ENCODE peak calls at places on chromosomes 12 and 14, in six cellular contexts. One of them, this sample, is unnamed.

GRCh38 chr14:68514611-68515194 is 278.2 kb downstream of the ZFP36L1 start:
- DNase-seq in K562: no peak
- DNase-seq in ovary: no peak
- DNase-seq in A549: no peak
- DNase-seq in stomach: no peak
- DNase-seq in HepG2: no peak
- DNase-seq in this sample: no peak

GRCh38 chr12:83826112-83826511 is 1086.5 kb downstream of the SLC6A15 start:
- DNase-seq in K562: peak
- DNase-seq in ovary: no peak
- DNase-seq in A549: no peak
- DNase-seq in stomach: peak
- DNase-seq in HepG2: no peak
- DNase-seq in this sample: no peak

GRCh38 chr14:93729993-93730392 is 58.3 kb downstream of the PRIMA1 start:
- DNase-seq in K562: no peak
- DNase-seq in ovary: no peak
- DNase-seq in A549: no peak
- DNase-seq in stomach: no peak
- DNase-seq in HepG2: no peak
- DNase-seq in this sample: no peak

GRCh38 chr12:126069549-126070165 is 1004.4 kb downstream of the AACS start:
- DNase-seq in K562: peak
- DNase-seq in ovary: no peak
- DNase-seq in A549: peak
- DNase-seq in stomach: peak
- DNase-seq in HepG2: peak
- DNase-seq in this sample: no peak

GRCh38 chr14:95452176-95452889 is 64.1 kb downstream of the SYNE3 start:
- DNase-seq in K562: peak
- DNase-seq in ovary: no peak
- DNase-seq in A549: peak
- DNase-seq in stomach: no peak
- DNase-seq in HepG2: peak
- DNase-seq in this sample: no peak

GRCh38 chr14:90103808-90104207 is 42.0 kb downstream of the KCNK13 start:
- DNase-seq in K562: no peak
- DNase-seq in ovary: no peak
- DNase-seq in A549: no peak
- DNase-seq in stomach: no peak
- DNase-seq in HepG2: no peak
- DNase-seq in this sample: no peak

GRCh38 chr12:109716092-109716479 is 2.5 kb downstream of the FAM222A start:
- DNase-seq in K562: peak
- DNase-seq in ovary: peak
- DNase-seq in A549: no peak
- DNase-seq in stomach: no peak
- DNase-seq in HepG2: no peak
- DNase-seq in this sample: no peak

GRCh38 chr14:91834571-91834970 is 32.8 kb downstream of the TC2N start:
- DNase-seq in K562: no peak
- DNase-seq in ovary: no peak
- DNase-seq in A549: no peak
- DNase-seq in stomach: no peak
- DNase-seq in HepG2: no peak
- DNase-seq in this sample: no peak

GRCh38 chr12:54526800-54527630 is 22.4 kb upstream of the PDE1B start:
- DNase-seq in K562: peak
- DNase-seq in ovary: no peak
- DNase-seq in A549: no peak
- DNase-seq in stomach: peak
- DNase-seq in HepG2: peak
- DNase-seq in this sample: no peak

GRCh38 chr12:7265251-7265650 is 38.6 kb upstream of the ACSM4 start:
- DNase-seq in K562: no peak
- DNase-seq in ovary: no peak
- DNase-seq in A549: no peak
- DNase-seq in stomach: no peak
- DNase-seq in HepG2: no peak
- DNase-seq in this sample: no peak

GRCh38 chr12:16136206-16136605 is 141.3 kb downstream of the SLC15A5 start:
- DNase-seq in K562: no peak
- DNase-seq in ovary: no peak
- DNase-seq in A549: no peak
- DNase-seq in stomach: no peak
- DNase-seq in HepG2: no peak
- DNase-seq in this sample: no peak

GRCh38 chr12:110619534-110619953 is 5.6 kb downstream of the TCTN1 start:
- DNase-seq in K562: no peak
- DNase-seq in ovary: no peak
- DNase-seq in A549: no peak
- DNase-seq in stomach: no peak
- DNase-seq in HepG2: no peak
- DNase-seq in this sample: no peak

GRCh38 chr14:64733899-64734298 is 29.7 kb downstream of the PLEKHG3 start:
- DNase-seq in K562: no peak
- DNase-seq in ovary: no peak
- DNase-seq in A549: no peak
- DNase-seq in stomach: no peak
- DNase-seq in HepG2: no peak
- DNase-seq in this sample: no peak

GRCh38 chr14:45252356-45253069 is 489 bp downstream of the MIS18BP1 start:
- DNase-seq in K562: peak
- DNase-seq in ovary: no peak
- DNase-seq in A549: no peak
- DNase-seq in stomach: no peak
- DNase-seq in HepG2: no peak
- DNase-seq in this sample: no peak

GRCh38 chr12:34602213-34602940 is 580.1 kb downstream of the ALG10 start:
- DNase-seq in K562: no peak
- DNase-seq in ovary: no peak
- DNase-seq in A549: no peak
- DNase-seq in stomach: no peak
- DNase-seq in HepG2: no peak
- DNase-seq in this sample: peak

GRCh38 chr12:121637231-121637914 is 11.0 kb downstream of the ORAI1 start:
- DNase-seq in K562: no peak
- DNase-seq in ovary: no peak
- DNase-seq in A549: no peak
- DNase-seq in stomach: peak
- DNase-seq in HepG2: no peak
- DNase-seq in this sample: no peak

GRCh38 chr14:93926873-93927571 is at the start of gene FAM181A:
- DNase-seq in K562: no peak
- DNase-seq in ovary: no peak
- DNase-seq in A549: no peak
- DNase-seq in stomach: no peak
- DNase-seq in HepG2: no peak
- DNase-seq in this sample: no peak

GRCh38 chr14:95519699-95520098 is 3.2 kb upstream of the SYNE3 start:
- DNase-seq in K562: no peak
- DNase-seq in ovary: peak
- DNase-seq in A549: no peak
- DNase-seq in stomach: peak
- DNase-seq in HepG2: no peak
- DNase-seq in this sample: peak

GRCh38 chr14:85744573-85744972 is 214.6 kb downstream of the FLRT2 start:
- DNase-seq in K562: no peak
- DNase-seq in ovary: no peak
- DNase-seq in A549: no peak
- DNase-seq in stomach: no peak
- DNase-seq in HepG2: no peak
- DNase-seq in this sample: no peak

GRCh38 chr12:106986135-106986534 is 811 bp downstream of the MTERF2 start:
- DNase-seq in K562: no peak
- DNase-seq in ovary: no peak
- DNase-seq in A549: no peak
- DNase-seq in stomach: no peak
- DNase-seq in HepG2: no peak
- DNase-seq in this sample: no peak

GRCh38 chr12:30617568-30617967 is 78.1 kb downstream of the IPO8 start:
- DNase-seq in K562: no peak
- DNase-seq in ovary: no peak
- DNase-seq in A549: no peak
- DNase-seq in stomach: no peak
- DNase-seq in HepG2: no peak
- DNase-seq in this sample: no peak

GRCh38 chr14:69711065-69711464 is 55.9 kb upstream of the SRSF5 start:
- DNase-seq in K562: no peak
- DNase-seq in ovary: peak
- DNase-seq in A549: no peak
- DNase-seq in stomach: no peak
- DNase-seq in HepG2: no peak
- DNase-seq in this sample: peak

DNA sequence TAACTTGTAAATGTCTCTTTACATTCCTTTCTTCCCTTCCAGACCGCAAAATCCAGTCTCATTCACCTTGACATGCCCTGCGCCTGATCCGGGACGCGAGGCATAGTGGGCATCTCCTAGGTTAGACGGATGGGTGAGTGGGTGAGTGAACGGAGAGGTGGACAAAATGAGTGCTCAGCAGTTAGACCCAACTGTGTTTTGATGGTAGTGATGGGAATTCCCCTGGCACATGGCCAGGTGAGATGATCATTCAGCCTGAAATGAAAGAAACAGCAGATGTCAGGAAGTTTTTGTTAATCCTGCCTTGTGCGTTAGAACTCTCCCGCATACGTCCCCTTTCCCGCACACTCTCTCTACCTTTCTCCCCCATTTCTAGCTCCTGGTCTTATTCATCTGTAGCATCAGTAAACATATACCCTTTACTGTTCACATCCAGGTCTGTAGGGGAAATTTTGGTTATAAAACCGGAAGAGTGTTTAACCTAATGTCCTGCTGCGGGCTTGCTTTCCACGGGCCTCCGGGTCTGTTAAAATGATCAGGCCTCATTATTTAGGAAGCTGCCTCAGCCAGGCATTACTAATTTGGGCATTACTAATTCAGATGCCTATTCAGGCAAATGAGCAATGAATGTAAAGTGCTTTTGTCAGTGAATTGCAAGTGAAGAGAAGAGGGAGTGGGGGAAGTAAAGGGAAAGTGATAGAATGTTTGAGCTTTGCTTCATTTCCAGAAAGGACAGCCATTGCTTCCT is 172.8 kb downstream of the ETV6 start:
- DNase-seq in K562: no peak
- DNase-seq in ovary: no peak
- DNase-seq in A549: no peak
- DNase-seq in stomach: peak
- DNase-seq in HepG2: no peak
- DNase-seq in this sample: no peak
- TF ChIP-seq EP300 in K562: no peak
- TF ChIP-seq EP300 in ovary: no peak
- TF ChIP-seq EP300 in A549: no peak
- TF ChIP-seq EP300 in stomach: no peak
- TF ChIP-seq EP300 in HepG2: no peak
- TF ChIP-seq EP300 in this sample: no peak

DNA sequence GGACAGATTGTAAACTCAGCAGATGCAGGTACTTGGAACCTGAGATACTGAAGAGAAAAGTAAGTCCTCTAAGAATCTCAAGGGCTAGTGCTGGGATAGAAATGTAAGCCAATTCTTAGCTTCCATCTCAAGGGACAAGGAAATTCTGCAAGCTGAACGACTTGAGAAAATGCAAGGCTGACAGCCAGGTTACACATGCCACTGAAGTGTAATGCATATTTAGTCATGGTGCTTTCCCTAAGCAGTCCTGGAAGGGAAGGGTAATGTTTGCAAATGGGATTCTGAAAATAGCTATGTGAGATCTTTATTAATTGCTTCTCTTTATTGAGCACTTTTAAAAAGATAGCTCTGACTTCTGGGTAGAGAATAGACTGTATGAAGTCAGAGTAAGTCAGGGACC is 402.7 kb upstream of the SEL1L start:
- DNase-seq in K562: no peak
- DNase-seq in ovary: no peak
- DNase-seq in A549: no peak
- DNase-seq in stomach: no peak
- DNase-seq in HepG2: no peak
- DNase-seq in this sample: no peak
- TF ChIP-seq EP300 in K562: no peak
- TF ChIP-seq EP300 in ovary: no peak
- TF ChIP-seq EP300 in A549: no peak
- TF ChIP-seq EP300 in stomach: no peak
- TF ChIP-seq EP300 in HepG2: no peak
- TF ChIP-seq EP300 in this sample: no peak

DNA sequence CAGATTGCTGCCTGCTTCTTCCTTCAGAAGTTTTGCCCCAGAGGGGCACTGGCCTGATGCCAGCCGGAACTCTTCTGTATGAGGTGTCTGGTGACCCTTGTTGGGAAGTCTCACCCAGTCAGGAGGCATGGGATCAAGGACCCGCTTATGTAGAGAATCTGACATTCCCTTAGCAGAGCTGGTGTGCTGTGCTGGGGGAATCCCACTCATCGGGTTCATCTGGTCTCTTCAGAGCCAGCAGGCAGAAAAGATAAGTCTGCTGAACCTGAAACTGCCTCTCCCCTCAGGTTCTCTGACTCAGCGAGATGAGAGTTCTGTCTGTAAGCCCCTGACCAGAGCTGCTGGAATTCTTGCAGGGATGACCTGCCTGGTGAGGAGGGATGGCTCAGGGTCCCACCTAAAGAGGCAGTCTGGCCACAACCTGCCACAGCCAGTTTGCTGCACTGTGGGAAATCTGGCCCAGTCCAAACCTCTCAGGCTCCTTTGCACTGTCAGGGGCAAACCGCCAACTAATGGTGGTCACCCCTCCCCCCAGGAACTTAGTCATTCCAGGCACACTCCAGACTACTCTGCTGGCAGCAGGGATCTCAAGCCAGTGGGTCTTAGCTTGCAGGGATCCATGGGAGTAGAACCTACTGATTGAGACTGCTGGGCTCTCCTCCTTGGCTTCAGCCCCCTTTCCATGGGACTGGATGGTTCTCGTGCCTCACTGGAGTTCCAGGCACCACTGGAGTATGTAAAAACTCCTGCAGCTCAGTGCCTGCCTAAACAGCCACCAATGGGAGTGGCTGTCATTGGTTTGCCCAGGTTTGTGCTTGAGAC is 4.1 kb downstream of the CLEC2D start:
- DNase-seq in K562: peak
- DNase-seq in ovary: peak
- DNase-seq in A549: peak
- DNase-seq in stomach: no peak
- DNase-seq in HepG2: peak
- DNase-seq in this sample: peak
- TF ChIP-seq EP300 in K562: peak
- TF ChIP-seq EP300 in ovary: no peak
- TF ChIP-seq EP300 in A549: no peak
- TF ChIP-seq EP300 in stomach: no peak
- TF ChIP-seq EP300 in HepG2: no peak
- TF ChIP-seq EP300 in this sample: no peak

DNA sequence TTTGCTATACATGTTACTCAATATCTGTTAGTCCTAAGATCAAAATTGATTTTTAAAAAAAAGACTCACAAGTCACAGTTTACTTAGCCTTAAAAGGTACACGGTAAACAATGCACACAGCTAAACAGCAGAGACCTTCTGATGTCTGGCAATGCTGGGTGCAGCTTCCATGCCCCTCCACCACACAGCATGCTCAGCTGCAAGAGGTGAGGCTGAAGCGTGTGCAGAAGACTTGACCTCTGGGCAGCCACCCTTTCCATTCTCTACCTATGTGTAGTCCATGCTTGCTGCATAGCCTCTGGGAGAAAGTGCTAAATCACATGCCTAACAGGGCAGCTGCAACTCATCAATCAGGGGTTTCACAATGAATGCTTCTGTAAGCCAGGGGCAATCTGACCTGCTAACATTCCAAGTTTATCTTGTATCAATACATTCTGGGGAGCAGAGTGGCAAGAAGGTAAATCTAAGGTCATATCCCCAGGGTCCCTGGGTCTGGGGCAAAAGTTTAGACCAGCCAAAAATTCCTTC is 44.5 kb upstream of the AMN1 start:
- DNase-seq in K562: no peak
- DNase-seq in ovary: peak
- DNase-seq in A549: no peak
- DNase-seq in stomach: no peak
- DNase-seq in HepG2: peak
- DNase-seq in this sample: no peak
- TF ChIP-seq EP300 in K562: no peak
- TF ChIP-seq EP300 in ovary: no peak
- TF ChIP-seq EP300 in A549: no peak
- TF ChIP-seq EP300 in stomach: no peak
- TF ChIP-seq EP300 in HepG2: peak
- TF ChIP-seq EP300 in this sample: no peak

This sample was measured in sigmoid colon.